ENCODE peak calls at places on chromosomes 12 and 14, in seven cellular contexts. R is A549, L is esophagus squamous epithelium, E is stomach, G is esophagus muscularis mucosa, U is body of pancreas, W is ascending aorta. Z is an unnamed sample.

GRCh38 chr14:102966256-102966655 is 43.8 kb downstream of the AMN start:
- DNase-seq in R (no peak), L (no peak), E (no peak), G (no peak), U (no peak), W (no peak), Z (no peak)

GRCh38 chr14:44030963-44031362 is 476.1 kb downstream of the FSCB start:
- DNase-seq in R (no peak), L (no peak), E (no peak), G (no peak), U (no peak), W (no peak), Z (no peak)

GRCh38 chr12:101221301-101221700 is 11.3 kb upstream of the SLC5A8 start:
- DNase-seq in R (no peak), L (no peak), E (no peak), G (no peak), U (no peak), W (no peak), Z (no peak)

GRCh38 chr12:127209318-127209717 is 1057.7 kb upstream of the TMEM132C start:
- DNase-seq in R (no peak), L (no peak), E (no peak), G (no peak), U (no peak), W (no peak), Z (no peak)

GRCh38 chr14:75489480-75489837 is 32.8 kb upstream of the BATF start:
- DNase-seq in R (no peak), L (no peak), E (no peak), G (peak; percentile 34), U (peak; percentile 58), W (no peak), Z (no peak)

GRCh38 chr12:49874142-49874897 is 29.4 kb downstream of the FAIM2 start:
- DNase-seq in R (no peak), L (no peak), E (no peak), G (no peak), U (no peak), W (no peak), Z (no peak)

GRCh38 chr14:72528059-72528950 is 365.6 kb downstream of the DPF3 start:
- DNase-seq in R (no peak), L (no peak), E (no peak), G (no peak), U (no peak), W (no peak), Z (no peak)

GRCh38 chr12:99140017-99140726 is 495.1 kb downstream of the APAF1 start:
- DNase-seq in R (no peak), L (no peak), E (no peak), G (no peak), U (no peak), W (no peak), Z (no peak)

GRCh38 chr12:79012616-79013015 is 148.0 kb downstream of the SYT1 start:
- DNase-seq in R (no peak), L (no peak), E (no peak), G (no peak), U (no peak), W (no peak), Z (no peak)

GRCh38 chr12:26748741-26749431 is 84.1 kb downstream of the ITPR2 start:
- DNase-seq in R (no peak), L (no peak), E (no peak), G (no peak), U (no peak), W (no peak), Z (no peak)

GRCh38 chr14:85701763-85702162 is 171.8 kb downstream of the FLRT2 start:
- DNase-seq in R (no peak), L (no peak), E (no peak), G (no peak), U (no peak), W (no peak), Z (no peak)

GRCh38 chr12:3252416-3252815 is 175.2 kb downstream of the TSPAN9 start:
- DNase-seq in R (no peak), L (no peak), E (peak; percentile 56), G (peak; percentile 95), U (peak; percentile 28), W (peak; percentile 76), Z (peak; percentile 65)

GRCh38 chr12:70831538-70831937 is 89.0 kb downstream of the PTPRR start:
- DNase-seq in R (no peak), L (no peak), E (no peak), G (no peak), U (no peak), W (no peak), Z (no peak)

GRCh38 chr12:119479121-119479561 is 114.4 kb upstream of the TMEM233 start:
- DNase-seq in R (no peak), L (no peak), E (no peak), G (no peak), U (no peak), W (no peak), Z (no peak)

GRCh38 chr12:90833228-90833627 is 121.7 kb downstream of the CCER1 start:
- DNase-seq in R (no peak), L (no peak), E (no peak), G (no peak), U (no peak), W (no peak), Z (no peak)

GRCh38 chr12:49863946-49864816 is 21.3 kb upstream of the BCDIN3D start:
- DNase-seq in R (no peak), L (no peak), E (no peak), G (peak; percentile 92), U (no peak), W (no peak), Z (no peak)

GRCh38 chr14:72692678-72693077 is 201.2 kb downstream of the DPF3 start:
- DNase-seq in R (no peak), L (no peak), E (no peak), G (no peak), U (peak; percentile 44), W (no peak), Z (no peak)

GRCh38 chr14:103537175-103537990 is 8.4 kb downstream of the TRMT61A start:
- DNase-seq in R (no peak), L (no peak), E (no peak), G (no peak), U (no peak), W (no peak), Z (no peak)

GRCh38 chr12:11026118-11026517 is 3.7 kb upstream of the TAS2R19 start:
- DNase-seq in R (peak; percentile 16), L (no peak), E (no peak), G (no peak), U (no peak), W (no peak), Z (no peak)

GRCh38 chr14:101781240-101782061 is 19.9 kb downstream of the PPP2R5C start:
- DNase-seq in R (no peak), L (no peak), E (no peak), G (peak; percentile 80), U (peak; percentile 36), W (no peak), Z (no peak)

GRCh38 chr12:124906606-124907261 is 7.7 kb downstream of the UBC start:
- DNase-seq in R (peak; percentile 96), L (no peak), E (peak; percentile 94), G (peak; percentile 96), U (peak; percentile 94), W (peak; percentile 55), Z (peak; percentile 76)

GRCh38 chr12:103799504-103800251 is 41.4 kb downstream of the NT5DC3 start:
- DNase-seq in R (peak; percentile 70), L (no peak), E (no peak), G (no peak), U (no peak), W (no peak), Z (no peak)

DNA sequence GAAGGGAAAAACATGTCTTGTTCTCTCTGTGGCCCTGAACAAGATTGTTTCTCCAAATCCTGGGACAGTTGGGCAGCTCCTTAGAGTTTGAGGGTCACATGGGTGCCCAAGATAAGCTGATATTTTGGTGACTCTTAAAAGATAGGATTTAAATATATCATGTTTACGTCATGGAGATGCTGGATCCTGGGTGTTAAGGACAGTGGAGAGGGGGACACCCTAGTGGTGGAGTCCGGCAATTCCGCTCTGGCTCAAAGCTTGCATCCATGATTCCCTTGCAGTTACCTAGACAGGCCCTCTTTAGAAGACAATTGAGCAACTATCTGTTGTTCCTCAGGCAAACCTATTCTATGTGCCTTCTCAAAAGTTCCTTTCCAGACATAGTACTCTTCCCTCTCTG is 101.8 kb downstream of the CMKLR1 start:
- DNase-seq in R (peak; percentile 26), L (no peak), E (no peak), G (no peak), U (no peak), W (no peak), Z (no peak)
- TF ChIP-seq CTCF in R (no peak), L (no peak), E (no peak), G (peak; percentile 39), U (no peak), W (no peak), Z (peak; percentile 13)

GRCh38 chr12:18454330-18454729 is 193.0 kb downstream of the PIK3C2G start:
- DNase-seq in R (no peak), L (no peak), E (no peak), G (no peak), U (no peak), W (no peak), Z (no peak)

GRCh38 chr12:18461738-18462137 is 200.4 kb downstream of the PIK3C2G start:
- DNase-seq in R (no peak), L (no peak), E (no peak), G (no peak), U (no peak), W (no peak), Z (no peak)

GRCh38 chr12:18457362-18457761 is 196.0 kb downstream of the PIK3C2G start:
- DNase-seq in R (no peak), L (no peak), E (no peak), G (no peak), U (no peak), W (no peak), Z (no peak)

DNA sequence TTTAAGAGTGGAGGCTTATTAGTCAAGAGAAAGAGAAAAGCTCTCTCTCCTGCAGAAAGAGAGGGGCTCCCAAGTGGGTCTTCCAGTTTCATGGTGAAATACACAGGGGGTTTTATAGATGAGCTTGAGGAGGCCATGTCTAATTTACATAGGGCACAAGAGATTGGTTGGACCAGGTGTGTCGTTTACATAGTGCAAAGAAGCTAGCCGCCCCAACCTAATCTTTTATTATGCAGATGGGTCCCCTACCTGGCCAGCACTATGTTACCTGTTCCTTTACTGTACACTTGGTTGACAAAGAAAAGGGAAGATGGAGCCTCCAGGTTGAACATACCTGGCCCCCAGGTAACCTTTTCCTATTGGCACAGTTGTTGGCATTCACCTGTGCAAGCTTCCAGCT is 195.0 kb downstream of the PIK3C2G start:
- DNase-seq in R (no peak), L (no peak), E (no peak), G (no peak), U (no peak), W (no peak), Z (no peak)
- H3K4me3 ChIP-seq in R (no peak overlapping the region), L (no peak overlapping the region), E (no peak overlapping the region), G (no peak overlapping the region), U (no peak overlapping the region), W (no peak overlapping the region), Z (no peak overlapping the region)

GRCh38 chr14:74135386-74135785 is 50.6 kb downstream of the LIN52 start:
- DNase-seq in R (no peak), L (no peak), E (no peak), G (no peak), U (no peak), W (no peak), Z (no peak)

GRCh38 chr14:74134484-74134883 is 49.7 kb downstream of the LIN52 start:
- DNase-seq in R (no peak), L (no peak), E (no peak), G (no peak), U (no peak), W (no peak), Z (no peak)

GRCh38 chr14:74133833-74134481 is 49.2 kb downstream of the LIN52 start:
- DNase-seq in R (no peak), L (no peak), E (no peak), G (no peak), U (no peak), W (no peak), Z (no peak)
- H3K27ac ChIP-seq in R (no peak overlapping the region), L (no peak overlapping the region), E (no peak overlapping the region), G (no peak overlapping the region), U (peak overlapping the region; percentile 24), W (no peak overlapping the region), Z (no peak overlapping the region)

GRCh38 chr14:87643005-87643404 is 350.0 kb downstream of the GALC start:
- DNase-seq in R (no peak), L (no peak), E (no peak), G (no peak), U (no peak), W (no peak), Z (no peak)
- TF ChIP-seq CTCF in R (no peak), L (no peak), E (no peak), G (no peak), U (no peak), W (no peak), Z (no peak)